ENCODE peak calls at places on chromosomes 11 and 22, in seven cellular contexts. J is sigmoid colon, V is transverse colon, M is K562, N is A549, Z is ovary, T is tibial nerve. O is an unnamed sample.

GRCh38 chr11:12215192-12215591 is 104.8 kb downstream of the MICAL2 start:
- DNase-seq in J (no peak), V (no peak), M (no peak), N (no peak), Z (no peak), T (no peak), O (no peak)

GRCh38 chr22:19797631-19798319 is 37.2 kb downstream of the TBX1 start:
- DNase-seq in J (no peak), V (no peak), M (no peak), N (no peak), Z (peak), T (no peak), O (no peak)

GRCh38 chr11:15920856-15921629 is 435.3 kb downstream of the SOX6 start:
- DNase-seq in J (no peak), V (no peak), M (no peak), N (no peak), Z (no peak), T (no peak), O (no peak)

GRCh38 chr11:17861036-17861755 is 126.6 kb downstream of the KCNC1 start:
- DNase-seq in J (no peak), V (no peak), M (no peak), N (no peak), Z (no peak), T (no peak), O (no peak)

GRCh38 chr11:72224587-72225410 is at the start of gene INPPL1:
- DNase-seq in J (peak), V (peak), M (peak), N (no peak), Z (peak), T (no peak), O (peak)

GRCh38 chr11:12696911-12697581 is 22.8 kb downstream of the TEAD1 start:
- DNase-seq in J (no peak), V (no peak), M (no peak), N (no peak), Z (no peak), T (no peak), O (no peak)

GRCh38 chr22:28014141-28015055 is 95.3 kb upstream of the PITPNB start:
- DNase-seq in J (peak), V (no peak), M (no peak), N (no peak), Z (no peak), T (no peak), O (no peak)

GRCh38 chr22:19665784-19666662 is 48.3 kb upstream of the SEPTIN5 start:
- DNase-seq in J (no peak), V (no peak), M (peak), N (no peak), Z (no peak), T (no peak), O (no peak)

GRCh38 chr22:18952022-18952421 is 15.9 kb upstream of the PRODH start:
- DNase-seq in J (peak), V (no peak), M (no peak), N (no peak), Z (no peak), T (no peak), O (no peak)

DNA sequence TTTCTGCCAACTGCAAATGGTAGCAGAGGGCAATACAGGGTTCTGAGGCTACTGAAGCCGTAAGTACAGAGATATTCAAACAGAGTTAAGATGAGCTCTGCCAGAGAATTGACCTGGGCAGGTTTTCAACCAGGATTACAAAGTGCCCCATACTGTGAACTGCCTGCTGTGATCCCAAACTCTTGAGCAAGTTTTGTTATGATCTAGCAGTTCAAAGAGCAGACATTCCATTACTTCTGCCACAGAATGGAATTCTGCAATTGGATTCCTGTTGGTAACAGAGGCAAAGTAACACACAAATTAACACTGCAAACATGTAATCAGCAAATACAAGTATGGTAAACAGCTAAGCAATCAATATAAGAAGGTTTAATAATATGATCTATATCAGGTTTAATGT is 31.2 kb downstream of the ALG9 start:
- DNase-seq in J (no peak), V (no peak), M (no peak), N (no peak), Z (no peak), T (no peak), O (no peak)
- TF ChIP-seq EP300 in J (no peak), V (no peak), M (no peak), N (no peak), Z (no peak), T (peak), O (no peak)

GRCh38 chr11:75562836-75563484 is 907 bp downstream of the SERPINH1 start:
- DNase-seq in J (no peak), V (peak), M (peak), N (peak), Z (peak), T (no peak), O (no peak)

GRCh38 chr11:75563501-75563977 is 1.5 kb downstream of the SERPINH1 start:
- DNase-seq in J (no peak), V (no peak), M (no peak), N (no peak), Z (no peak), T (no peak), O (no peak)

GRCh38 chr11:75561426-75562047 is 516 bp upstream of the SERPINH1 start:
- DNase-seq in J (peak), V (no peak), M (no peak), N (no peak), Z (no peak), T (no peak), O (no peak)

GRCh38 chr11:75560644-75561043 is 1.4 kb upstream of the SERPINH1 start:
- DNase-seq in J (no peak), V (no peak), M (no peak), N (no peak), Z (no peak), T (no peak), O (no peak)

DNA sequence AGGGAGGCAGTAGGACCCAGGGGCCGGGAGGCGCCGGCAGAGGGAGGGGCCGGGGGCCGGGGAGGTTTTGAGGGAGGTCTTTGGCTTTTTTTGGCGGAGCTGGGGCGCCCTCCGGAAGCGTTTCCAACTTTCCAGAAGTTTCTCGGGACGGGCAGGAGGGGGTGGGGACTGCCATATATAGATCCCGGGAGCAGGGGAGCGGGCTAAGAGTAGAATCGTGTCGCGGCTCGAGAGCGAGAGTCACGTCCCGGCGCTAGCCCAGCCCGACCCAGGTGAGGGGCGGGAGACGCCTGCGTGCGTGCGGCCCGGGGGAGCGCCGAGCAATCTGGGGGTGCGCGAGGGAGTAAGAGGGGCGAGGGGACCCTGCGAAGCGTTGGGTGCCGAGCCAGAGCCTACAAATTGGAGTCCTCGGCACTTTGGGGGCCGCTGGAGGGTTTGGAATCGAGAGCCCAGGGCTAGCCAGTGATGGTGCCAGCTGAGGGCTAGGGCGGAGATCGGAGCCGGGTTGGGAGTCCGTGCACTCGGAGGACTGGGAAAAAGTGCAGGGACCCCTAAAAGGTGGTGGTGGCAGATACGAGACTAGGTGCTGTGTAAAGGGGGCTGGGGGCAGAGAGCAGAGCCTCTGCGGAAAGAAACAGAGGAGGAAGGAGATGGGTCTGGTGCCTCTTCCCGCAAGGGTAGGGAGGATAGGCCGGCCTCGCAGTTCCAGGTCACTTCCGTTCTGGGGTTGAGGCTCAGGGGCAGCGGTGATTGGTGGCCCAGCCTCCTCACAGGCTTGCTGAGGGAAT is at the start of gene SERPINH1:
- DNase-seq in J (peak), V (peak), M (peak), N (peak), Z (peak), T (peak), O (peak)
- TF ChIP-seq EP300 in J (peak), V (no peak), M (no peak), N (no peak), Z (peak), T (peak), O (no peak)

GRCh38 chr22:36331306-36331911 is 56.4 kb downstream of the MYH9 start:
- DNase-seq in J (peak), V (peak), M (peak), N (peak), Z (peak), T (peak), O (peak)
- TF ChIP-seq EP300 in J (peak), V (peak), M (peak), N (peak), Z (no peak), T (peak), O (no peak)

DNA sequence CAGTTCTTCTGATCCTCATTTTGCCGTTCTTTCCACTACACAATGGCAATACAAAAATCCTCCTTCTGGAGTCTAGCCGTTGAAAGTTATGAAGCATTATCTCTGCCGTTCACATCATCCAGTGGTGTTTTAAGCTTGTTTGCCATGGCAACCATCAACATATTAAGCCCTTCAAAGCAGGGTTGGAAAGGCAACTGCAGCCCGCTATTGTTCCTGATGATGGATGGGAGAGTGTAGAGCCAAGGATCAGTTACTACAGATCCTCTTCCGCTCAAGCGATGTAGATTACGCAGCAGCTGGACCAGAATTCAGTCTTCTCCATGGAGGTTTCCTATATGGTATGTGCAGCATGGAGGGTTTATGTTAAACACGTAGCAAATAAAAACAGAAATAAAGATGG is 352.7 kb downstream of the NTM start:
- DNase-seq in J (no peak), V (no peak), M (no peak), N (no peak), Z (no peak), T (no peak), O (no peak)
- TF ChIP-seq EP300 in J (no peak), V (no peak), M (no peak), N (no peak), Z (no peak), T (no peak), O (no peak)

GRCh38 chr11:133522344-133522743 is 10.0 kb downstream of the OPCML start:
- DNase-seq in J (no peak), V (no peak), M (no peak), N (no peak), Z (no peak), T (no peak), O (no peak)

GRCh38 chr11:133529807-133530500 is 2.3 kb downstream of the OPCML start:
- DNase-seq in J (no peak), V (no peak), M (no peak), N (no peak), Z (no peak), T (no peak), O (no peak)

GRCh38 chr11:133530501-133530835 is 1.8 kb downstream of the OPCML start:
- DNase-seq in J (no peak), V (no peak), M (no peak), N (no peak), Z (no peak), T (no peak), O (no peak)

GRCh38 chr11:133525976-133526375 is 6.3 kb downstream of the OPCML start:
- DNase-seq in J (no peak), V (no peak), M (no peak), N (no peak), Z (no peak), T (no peak), O (no peak)

DNA sequence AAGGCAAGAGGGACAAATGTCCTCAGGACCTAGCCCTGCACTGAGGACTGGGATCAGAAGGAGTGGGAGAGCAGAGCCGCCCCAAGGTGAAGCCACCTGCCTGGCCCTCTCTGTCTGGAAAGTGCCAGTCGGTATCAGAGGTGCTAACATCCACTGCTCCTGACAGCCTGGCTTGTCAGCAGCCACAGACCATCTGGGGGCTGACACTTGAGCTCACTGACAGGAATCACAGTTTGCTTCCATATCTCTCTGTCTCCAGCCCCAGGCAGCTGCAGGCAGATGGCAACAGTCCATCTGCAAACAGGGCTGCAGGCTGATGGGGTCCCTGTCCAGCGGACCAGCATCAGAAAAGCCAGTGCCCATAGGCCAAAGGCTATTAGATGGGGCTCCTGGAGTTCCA is 5.5 kb downstream of the OPCML start:
- DNase-seq in J (no peak), V (no peak), M (no peak), N (no peak), Z (no peak), T (no peak), O (no peak)
- TF ChIP-seq EP300 in J (no peak), V (no peak), M (no peak), N (no peak), Z (no peak), T (no peak), O (no peak)

GRCh38 chr11:125338435-125338834 is 157.6 kb downstream of the FEZ1 start:
- DNase-seq in J (no peak), V (no peak), M (no peak), N (no peak), Z (no peak), T (no peak), O (no peak)
- TF ChIP-seq EP300 in J (peak), V (no peak), M (no peak), N (no peak), Z (no peak), T (no peak), O (no peak)